ENCODE peak calls at places on chromosomes 2 and 18, in seven cellular contexts. One of them, this sample, is unnamed.

GRCh38 chr2:231367178-231367577 is 28.3 kb upstream of the B3GNT7 start:
- DNase-seq in activated CD8-positive, alpha-beta T cell treated with anti-CD3 and anti-CD28 coated beads, Interleukin-2, amount 10 ng/mL, durations not matched to agents 7 days and 5 days: no peak
- DNase-seq in immature natural killer cell: no peak
- DNase-seq in stimulated activated CD4-positive, alpha-beta T cell treated with anti-CD3 and anti-CD28 coated beads, Interleukin-4, amount 100 ng/mL, for 24 hours: no peak
- DNase-seq in activated CD8-positive, alpha-beta memory T cell treated with anti-CD3 and anti-CD28 coated beads, Interleukin-2, amount 50 U/mL, for 4 hours: no peak
- DNase-seq in NCI-H1417: no peak
- DNase-seq in PC-9: no peak
- DNase-seq in this sample: no peak

GRCh38 chr2:231919341-231920035 is 6.7 kb downstream of the NPPC start:
- DNase-seq in activated CD8-positive, alpha-beta T cell treated with anti-CD3 and anti-CD28 coated beads, Interleukin-2, amount 10 ng/mL, durations not matched to agents 7 days and 5 days: no peak
- DNase-seq in immature natural killer cell: no peak
- DNase-seq in stimulated activated CD4-positive, alpha-beta T cell treated with anti-CD3 and anti-CD28 coated beads, Interleukin-4, amount 100 ng/mL, for 24 hours: no peak
- DNase-seq in activated CD8-positive, alpha-beta memory T cell treated with anti-CD3 and anti-CD28 coated beads, Interleukin-2, amount 50 U/mL, for 4 hours: no peak
- DNase-seq in NCI-H1417: no peak
- DNase-seq in PC-9: no peak
- DNase-seq in this sample: no peak

GRCh38 chr2:47239119-47239969 is 84.2 kb upstream of the STPG4 start:
- DNase-seq in activated CD8-positive, alpha-beta T cell treated with anti-CD3 and anti-CD28 coated beads, Interleukin-2, amount 10 ng/mL, durations not matched to agents 7 days and 5 days: no peak
- DNase-seq in immature natural killer cell: no peak
- DNase-seq in stimulated activated CD4-positive, alpha-beta T cell treated with anti-CD3 and anti-CD28 coated beads, Interleukin-4, amount 100 ng/mL, for 24 hours: no peak
- DNase-seq in activated CD8-positive, alpha-beta memory T cell treated with anti-CD3 and anti-CD28 coated beads, Interleukin-2, amount 50 U/mL, for 4 hours: no peak
- DNase-seq in NCI-H1417: peak
- DNase-seq in PC-9: no peak
- DNase-seq in this sample: no peak

GRCh38 chr2:196480653-196481322 is 158.7 kb upstream of the CCDC150 start:
- DNase-seq in activated CD8-positive, alpha-beta T cell treated with anti-CD3 and anti-CD28 coated beads, Interleukin-2, amount 10 ng/mL, durations not matched to agents 7 days and 5 days: no peak
- DNase-seq in immature natural killer cell: no peak
- DNase-seq in stimulated activated CD4-positive, alpha-beta T cell treated with anti-CD3 and anti-CD28 coated beads, Interleukin-4, amount 100 ng/mL, for 24 hours: no peak
- DNase-seq in activated CD8-positive, alpha-beta memory T cell treated with anti-CD3 and anti-CD28 coated beads, Interleukin-2, amount 50 U/mL, for 4 hours: no peak
- DNase-seq in NCI-H1417: peak
- DNase-seq in PC-9: no peak
- DNase-seq in this sample: no peak

GRCh38 chr18:46278481-46279465 is 174.6 kb downstream of the HAUS1 start:
- DNase-seq in activated CD8-positive, alpha-beta T cell treated with anti-CD3 and anti-CD28 coated beads, Interleukin-2, amount 10 ng/mL, durations not matched to agents 7 days and 5 days: no peak
- DNase-seq in immature natural killer cell: no peak
- DNase-seq in stimulated activated CD4-positive, alpha-beta T cell treated with anti-CD3 and anti-CD28 coated beads, Interleukin-4, amount 100 ng/mL, for 24 hours: no peak
- DNase-seq in activated CD8-positive, alpha-beta memory T cell treated with anti-CD3 and anti-CD28 coated beads, Interleukin-2, amount 50 U/mL, for 4 hours: no peak
- DNase-seq in NCI-H1417: no peak
- DNase-seq in PC-9: no peak
- DNase-seq in this sample: peak

GRCh38 chr2:214578395-214578794 is 167.5 kb downstream of the VWC2L start:
- DNase-seq in activated CD8-positive, alpha-beta T cell treated with anti-CD3 and anti-CD28 coated beads, Interleukin-2, amount 10 ng/mL, durations not matched to agents 7 days and 5 days: no peak
- DNase-seq in immature natural killer cell: no peak
- DNase-seq in stimulated activated CD4-positive, alpha-beta T cell treated with anti-CD3 and anti-CD28 coated beads, Interleukin-4, amount 100 ng/mL, for 24 hours: no peak
- DNase-seq in activated CD8-positive, alpha-beta memory T cell treated with anti-CD3 and anti-CD28 coated beads, Interleukin-2, amount 50 U/mL, for 4 hours: no peak
- DNase-seq in NCI-H1417: no peak
- DNase-seq in PC-9: no peak
- DNase-seq in this sample: no peak

GRCh38 chr18:10320848-10321247 is 133.6 kb upstream of the APCDD1 start:
- DNase-seq in activated CD8-positive, alpha-beta T cell treated with anti-CD3 and anti-CD28 coated beads, Interleukin-2, amount 10 ng/mL, durations not matched to agents 7 days and 5 days: no peak
- DNase-seq in immature natural killer cell: no peak
- DNase-seq in stimulated activated CD4-positive, alpha-beta T cell treated with anti-CD3 and anti-CD28 coated beads, Interleukin-4, amount 100 ng/mL, for 24 hours: no peak
- DNase-seq in activated CD8-positive, alpha-beta memory T cell treated with anti-CD3 and anti-CD28 coated beads, Interleukin-2, amount 50 U/mL, for 4 hours: no peak
- DNase-seq in NCI-H1417: no peak
- DNase-seq in PC-9: no peak
- DNase-seq in this sample: no peak

GRCh38 chr2:111119004-111119846 is 1.5 kb upstream of the BCL2L11 start:
- DNase-seq in activated CD8-positive, alpha-beta T cell treated with anti-CD3 and anti-CD28 coated beads, Interleukin-2, amount 10 ng/mL, durations not matched to agents 7 days and 5 days: peak
- DNase-seq in immature natural killer cell: peak
- DNase-seq in stimulated activated CD4-positive, alpha-beta T cell treated with anti-CD3 and anti-CD28 coated beads, Interleukin-4, amount 100 ng/mL, for 24 hours: peak
- DNase-seq in activated CD8-positive, alpha-beta memory T cell treated with anti-CD3 and anti-CD28 coated beads, Interleukin-2, amount 50 U/mL, for 4 hours: peak
- DNase-seq in NCI-H1417: no peak
- DNase-seq in PC-9: no peak
- DNase-seq in this sample: no peak

GRCh38 chr2:100959225-100959880 is 42.7 kb upstream of the RPL31 start:
- DNase-seq in activated CD8-positive, alpha-beta T cell treated with anti-CD3 and anti-CD28 coated beads, Interleukin-2, amount 10 ng/mL, durations not matched to agents 7 days and 5 days: no peak
- DNase-seq in immature natural killer cell: no peak
- DNase-seq in stimulated activated CD4-positive, alpha-beta T cell treated with anti-CD3 and anti-CD28 coated beads, Interleukin-4, amount 100 ng/mL, for 24 hours: no peak
- DNase-seq in activated CD8-positive, alpha-beta memory T cell treated with anti-CD3 and anti-CD28 coated beads, Interleukin-2, amount 50 U/mL, for 4 hours: no peak
- DNase-seq in NCI-H1417: no peak
- DNase-seq in PC-9: peak
- DNase-seq in this sample: no peak

GRCh38 chr18:11148655-11149440 is 521 bp downstream of the PIEZO2 start:
- DNase-seq in activated CD8-positive, alpha-beta T cell treated with anti-CD3 and anti-CD28 coated beads, Interleukin-2, amount 10 ng/mL, durations not matched to agents 7 days and 5 days: no peak
- DNase-seq in immature natural killer cell: no peak
- DNase-seq in stimulated activated CD4-positive, alpha-beta T cell treated with anti-CD3 and anti-CD28 coated beads, Interleukin-4, amount 100 ng/mL, for 24 hours: no peak
- DNase-seq in activated CD8-positive, alpha-beta memory T cell treated with anti-CD3 and anti-CD28 coated beads, Interleukin-2, amount 50 U/mL, for 4 hours: no peak
- DNase-seq in NCI-H1417: peak
- DNase-seq in PC-9: no peak
- DNase-seq in this sample: no peak

GRCh38 chr18:79321625-79322024 is 74.1 kb upstream of the NFATC1 start:
- DNase-seq in activated CD8-positive, alpha-beta T cell treated with anti-CD3 and anti-CD28 coated beads, Interleukin-2, amount 10 ng/mL, durations not matched to agents 7 days and 5 days: no peak
- DNase-seq in immature natural killer cell: no peak
- DNase-seq in stimulated activated CD4-positive, alpha-beta T cell treated with anti-CD3 and anti-CD28 coated beads, Interleukin-4, amount 100 ng/mL, for 24 hours: no peak
- DNase-seq in activated CD8-positive, alpha-beta memory T cell treated with anti-CD3 and anti-CD28 coated beads, Interleukin-2, amount 50 U/mL, for 4 hours: no peak
- DNase-seq in NCI-H1417: peak
- DNase-seq in PC-9: no peak
- DNase-seq in this sample: no peak

GRCh38 chr2:120890566-120891360 is 155.1 kb downstream of the GLI2 start:
- DNase-seq in activated CD8-positive, alpha-beta T cell treated with anti-CD3 and anti-CD28 coated beads, Interleukin-2, amount 10 ng/mL, durations not matched to agents 7 days and 5 days: no peak
- DNase-seq in immature natural killer cell: no peak
- DNase-seq in stimulated activated CD4-positive, alpha-beta T cell treated with anti-CD3 and anti-CD28 coated beads, Interleukin-4, amount 100 ng/mL, for 24 hours: no peak
- DNase-seq in activated CD8-positive, alpha-beta memory T cell treated with anti-CD3 and anti-CD28 coated beads, Interleukin-2, amount 50 U/mL, for 4 hours: no peak
- DNase-seq in NCI-H1417: no peak
- DNase-seq in PC-9: no peak
- DNase-seq in this sample: no peak

GRCh38 chr2:218074031-218074430 is 5.0 kb downstream of the RUFY4 start:
- DNase-seq in activated CD8-positive, alpha-beta T cell treated with anti-CD3 and anti-CD28 coated beads, Interleukin-2, amount 10 ng/mL, durations not matched to agents 7 days and 5 days: peak
- DNase-seq in immature natural killer cell: no peak
- DNase-seq in stimulated activated CD4-positive, alpha-beta T cell treated with anti-CD3 and anti-CD28 coated beads, Interleukin-4, amount 100 ng/mL, for 24 hours: peak
- DNase-seq in activated CD8-positive, alpha-beta memory T cell treated with anti-CD3 and anti-CD28 coated beads, Interleukin-2, amount 50 U/mL, for 4 hours: no peak
- DNase-seq in NCI-H1417: no peak
- DNase-seq in PC-9: peak
- DNase-seq in this sample: no peak

GRCh38 chr2:1162768-1163584 is 212.3 kb downstream of the SNTG2 start:
- DNase-seq in activated CD8-positive, alpha-beta T cell treated with anti-CD3 and anti-CD28 coated beads, Interleukin-2, amount 10 ng/mL, durations not matched to agents 7 days and 5 days: peak
- DNase-seq in immature natural killer cell: peak
- DNase-seq in stimulated activated CD4-positive, alpha-beta T cell treated with anti-CD3 and anti-CD28 coated beads, Interleukin-4, amount 100 ng/mL, for 24 hours: peak
- DNase-seq in activated CD8-positive, alpha-beta memory T cell treated with anti-CD3 and anti-CD28 coated beads, Interleukin-2, amount 50 U/mL, for 4 hours: no peak
- DNase-seq in NCI-H1417: no peak
- DNase-seq in PC-9: no peak
- DNase-seq in this sample: peak

GRCh38 chr18:75408554-75409506 is 18.7 kb downstream of the SMIM21 start:
- DNase-seq in activated CD8-positive, alpha-beta T cell treated with anti-CD3 and anti-CD28 coated beads, Interleukin-2, amount 10 ng/mL, durations not matched to agents 7 days and 5 days: peak
- DNase-seq in immature natural killer cell: no peak
- DNase-seq in stimulated activated CD4-positive, alpha-beta T cell treated with anti-CD3 and anti-CD28 coated beads, Interleukin-4, amount 100 ng/mL, for 24 hours: peak
- DNase-seq in activated CD8-positive, alpha-beta memory T cell treated with anti-CD3 and anti-CD28 coated beads, Interleukin-2, amount 50 U/mL, for 4 hours: no peak
- DNase-seq in NCI-H1417: peak
- DNase-seq in PC-9: no peak
- DNase-seq in this sample: peak

GRCh38 chr2:167509585-167509984 is 621.3 kb downstream of the XIRP2 start:
- DNase-seq in activated CD8-positive, alpha-beta T cell treated with anti-CD3 and anti-CD28 coated beads, Interleukin-2, amount 10 ng/mL, durations not matched to agents 7 days and 5 days: no peak
- DNase-seq in immature natural killer cell: no peak
- DNase-seq in stimulated activated CD4-positive, alpha-beta T cell treated with anti-CD3 and anti-CD28 coated beads, Interleukin-4, amount 100 ng/mL, for 24 hours: no peak
- DNase-seq in activated CD8-positive, alpha-beta memory T cell treated with anti-CD3 and anti-CD28 coated beads, Interleukin-2, amount 50 U/mL, for 4 hours: no peak
- DNase-seq in NCI-H1417: peak
- DNase-seq in PC-9: peak
- DNase-seq in this sample: peak

GRCh38 chr18:76803814-76804213 is 18.5 kb upstream of the ZNF236 start:
- DNase-seq in activated CD8-positive, alpha-beta T cell treated with anti-CD3 and anti-CD28 coated beads, Interleukin-2, amount 10 ng/mL, durations not matched to agents 7 days and 5 days: peak
- DNase-seq in immature natural killer cell: peak
- DNase-seq in stimulated activated CD4-positive, alpha-beta T cell treated with anti-CD3 and anti-CD28 coated beads, Interleukin-4, amount 100 ng/mL, for 24 hours: peak
- DNase-seq in activated CD8-positive, alpha-beta memory T cell treated with anti-CD3 and anti-CD28 coated beads, Interleukin-2, amount 50 U/mL, for 4 hours: peak
- DNase-seq in NCI-H1417: peak
- DNase-seq in PC-9: peak
- DNase-seq in this sample: no peak

GRCh38 chr2:156800781-156801366 is 364.7 kb downstream of the GPD2 start:
- DNase-seq in activated CD8-positive, alpha-beta T cell treated with anti-CD3 and anti-CD28 coated beads, Interleukin-2, amount 10 ng/mL, durations not matched to agents 7 days and 5 days: no peak
- DNase-seq in immature natural killer cell: no peak
- DNase-seq in stimulated activated CD4-positive, alpha-beta T cell treated with anti-CD3 and anti-CD28 coated beads, Interleukin-4, amount 100 ng/mL, for 24 hours: no peak
- DNase-seq in activated CD8-positive, alpha-beta memory T cell treated with anti-CD3 and anti-CD28 coated beads, Interleukin-2, amount 50 U/mL, for 4 hours: no peak
- DNase-seq in NCI-H1417: peak
- DNase-seq in PC-9: no peak
- DNase-seq in this sample: no peak

GRCh38 chr2:9135804-9136558 is 70.6 kb upstream of the ASAP2 start:
- DNase-seq in activated CD8-positive, alpha-beta T cell treated with anti-CD3 and anti-CD28 coated beads, Interleukin-2, amount 10 ng/mL, durations not matched to agents 7 days and 5 days: no peak
- DNase-seq in immature natural killer cell: no peak
- DNase-seq in stimulated activated CD4-positive, alpha-beta T cell treated with anti-CD3 and anti-CD28 coated beads, Interleukin-4, amount 100 ng/mL, for 24 hours: no peak
- DNase-seq in activated CD8-positive, alpha-beta memory T cell treated with anti-CD3 and anti-CD28 coated beads, Interleukin-2, amount 50 U/mL, for 4 hours: no peak
- DNase-seq in NCI-H1417: no peak
- DNase-seq in PC-9: no peak
- DNase-seq in this sample: no peak

GRCh38 chr2:212962691-212963090 is 188.7 kb downstream of the IKZF2 start:
- DNase-seq in activated CD8-positive, alpha-beta T cell treated with anti-CD3 and anti-CD28 coated beads, Interleukin-2, amount 10 ng/mL, durations not matched to agents 7 days and 5 days: no peak
- DNase-seq in immature natural killer cell: no peak
- DNase-seq in stimulated activated CD4-positive, alpha-beta T cell treated with anti-CD3 and anti-CD28 coated beads, Interleukin-4, amount 100 ng/mL, for 24 hours: no peak
- DNase-seq in activated CD8-positive, alpha-beta memory T cell treated with anti-CD3 and anti-CD28 coated beads, Interleukin-2, amount 50 U/mL, for 4 hours: no peak
- DNase-seq in NCI-H1417: no peak
- DNase-seq in PC-9: no peak
- DNase-seq in this sample: no peak

GRCh38 chr2:102410952-102411351 is 12.0 kb upstream of the IL18RAP start:
- DNase-seq in activated CD8-positive, alpha-beta T cell treated with anti-CD3 and anti-CD28 coated beads, Interleukin-2, amount 10 ng/mL, durations not matched to agents 7 days and 5 days: no peak
- DNase-seq in immature natural killer cell: no peak
- DNase-seq in stimulated activated CD4-positive, alpha-beta T cell treated with anti-CD3 and anti-CD28 coated beads, Interleukin-4, amount 100 ng/mL, for 24 hours: no peak
- DNase-seq in activated CD8-positive, alpha-beta memory T cell treated with anti-CD3 and anti-CD28 coated beads, Interleukin-2, amount 50 U/mL, for 4 hours: no peak
- DNase-seq in NCI-H1417: no peak
- DNase-seq in PC-9: no peak
- DNase-seq in this sample: no peak

GRCh38 chr2:10538224-10538894 is 90.2 kb upstream of the ODC1 start:
- DNase-seq in activated CD8-positive, alpha-beta T cell treated with anti-CD3 and anti-CD28 coated beads, Interleukin-2, amount 10 ng/mL, durations not matched to agents 7 days and 5 days: no peak
- DNase-seq in immature natural killer cell: no peak
- DNase-seq in stimulated activated CD4-positive, alpha-beta T cell treated with anti-CD3 and anti-CD28 coated beads, Interleukin-4, amount 100 ng/mL, for 24 hours: no peak
- DNase-seq in activated CD8-positive, alpha-beta memory T cell treated with anti-CD3 and anti-CD28 coated beads, Interleukin-2, amount 50 U/mL, for 4 hours: no peak
- DNase-seq in NCI-H1417: no peak
- DNase-seq in PC-9: peak
- DNase-seq in this sample: peak

GRCh38 chr2:84701880-84702279 is 179.0 kb downstream of the TRABD2A start:
- DNase-seq in activated CD8-positive, alpha-beta T cell treated with anti-CD3 and anti-CD28 coated beads, Interleukin-2, amount 10 ng/mL, durations not matched to agents 7 days and 5 days: no peak
- DNase-seq in immature natural killer cell: no peak
- DNase-seq in stimulated activated CD4-positive, alpha-beta T cell treated with anti-CD3 and anti-CD28 coated beads, Interleukin-4, amount 100 ng/mL, for 24 hours: no peak
- DNase-seq in activated CD8-positive, alpha-beta memory T cell treated with anti-CD3 and anti-CD28 coated beads, Interleukin-2, amount 50 U/mL, for 4 hours: no peak
- DNase-seq in NCI-H1417: no peak
- DNase-seq in PC-9: no peak
- DNase-seq in this sample: no peak

GRCh38 chr2:8028036-8028435 is 653.8 kb upstream of the ID2 start:
- DNase-seq in activated CD8-positive, alpha-beta T cell treated with anti-CD3 and anti-CD28 coated beads, Interleukin-2, amount 10 ng/mL, durations not matched to agents 7 days and 5 days: no peak
- DNase-seq in immature natural killer cell: no peak
- DNase-seq in stimulated activated CD4-positive, alpha-beta T cell treated with anti-CD3 and anti-CD28 coated beads, Interleukin-4, amount 100 ng/mL, for 24 hours: no peak
- DNase-seq in activated CD8-positive, alpha-beta memory T cell treated with anti-CD3 and anti-CD28 coated beads, Interleukin-2, amount 50 U/mL, for 4 hours: no peak
- DNase-seq in NCI-H1417: no peak
- DNase-seq in PC-9: no peak
- DNase-seq in this sample: no peak

GRCh38 chr2:231617059-231617926 is 24.6 kb downstream of the TEX44 start:
- DNase-seq in activated CD8-positive, alpha-beta T cell treated with anti-CD3 and anti-CD28 coated beads, Interleukin-2, amount 10 ng/mL, durations not matched to agents 7 days and 5 days: no peak
- DNase-seq in immature natural killer cell: no peak
- DNase-seq in stimulated activated CD4-positive, alpha-beta T cell treated with anti-CD3 and anti-CD28 coated beads, Interleukin-4, amount 100 ng/mL, for 24 hours: no peak
- DNase-seq in activated CD8-positive, alpha-beta memory T cell treated with anti-CD3 and anti-CD28 coated beads, Interleukin-2, amount 50 U/mL, for 4 hours: no peak
- DNase-seq in NCI-H1417: no peak
- DNase-seq in PC-9: no peak
- DNase-seq in this sample: no peak

GRCh38 chr2:10941383-10941782 is 29.6 kb downstream of the KCNF1 start:
- DNase-seq in activated CD8-positive, alpha-beta T cell treated with anti-CD3 and anti-CD28 coated beads, Interleukin-2, amount 10 ng/mL, durations not matched to agents 7 days and 5 days: no peak
- DNase-seq in immature natural killer cell: no peak
- DNase-seq in stimulated activated CD4-positive, alpha-beta T cell treated with anti-CD3 and anti-CD28 coated beads, Interleukin-4, amount 100 ng/mL, for 24 hours: no peak
- DNase-seq in activated CD8-positive, alpha-beta memory T cell treated with anti-CD3 and anti-CD28 coated beads, Interleukin-2, amount 50 U/mL, for 4 hours: no peak
- DNase-seq in NCI-H1417: no peak
- DNase-seq in PC-9: no peak
- DNase-seq in this sample: no peak

GRCh38 chr2:235868645-235869044 is 299.5 kb downstream of the GBX2 start:
- DNase-seq in activated CD8-positive, alpha-beta T cell treated with anti-CD3 and anti-CD28 coated beads, Interleukin-2, amount 10 ng/mL, durations not matched to agents 7 days and 5 days: no peak
- DNase-seq in immature natural killer cell: no peak
- DNase-seq in stimulated activated CD4-positive, alpha-beta T cell treated with anti-CD3 and anti-CD28 coated beads, Interleukin-4, amount 100 ng/mL, for 24 hours: no peak
- DNase-seq in activated CD8-positive, alpha-beta memory T cell treated with anti-CD3 and anti-CD28 coated beads, Interleukin-2, amount 50 U/mL, for 4 hours: no peak
- DNase-seq in NCI-H1417: no peak
- DNase-seq in PC-9: no peak
- DNase-seq in this sample: no peak

GRCh38 chr2:208039661-208040060 is 14.3 kb upstream of the PLEKHM3 start:
- DNase-seq in activated CD8-positive, alpha-beta T cell treated with anti-CD3 and anti-CD28 coated beads, Interleukin-2, amount 10 ng/mL, durations not matched to agents 7 days and 5 days: no peak
- DNase-seq in immature natural killer cell: no peak
- DNase-seq in stimulated activated CD4-positive, alpha-beta T cell treated with anti-CD3 and anti-CD28 coated beads, Interleukin-4, amount 100 ng/mL, for 24 hours: no peak
- DNase-seq in activated CD8-positive, alpha-beta memory T cell treated with anti-CD3 and anti-CD28 coated beads, Interleukin-2, amount 50 U/mL, for 4 hours: no peak
- DNase-seq in NCI-H1417: peak
- DNase-seq in PC-9: no peak
- DNase-seq in this sample: no peak

GRCh38 chr18:45958730-45959129 is 8.4 kb downstream of the EPG5 start:
- DNase-seq in activated CD8-positive, alpha-beta T cell treated with anti-CD3 and anti-CD28 coated beads, Interleukin-2, amount 10 ng/mL, durations not matched to agents 7 days and 5 days: no peak
- DNase-seq in immature natural killer cell: no peak
- DNase-seq in stimulated activated CD4-positive, alpha-beta T cell treated with anti-CD3 and anti-CD28 coated beads, Interleukin-4, amount 100 ng/mL, for 24 hours: no peak
- DNase-seq in activated CD8-positive, alpha-beta memory T cell treated with anti-CD3 and anti-CD28 coated beads, Interleukin-2, amount 50 U/mL, for 4 hours: no peak
- DNase-seq in NCI-H1417: no peak
- DNase-seq in PC-9: no peak
- DNase-seq in this sample: no peak